ENCODE peak calls at places on chromosomes 2 and 18, in six cellular contexts. One of them, this sample, is unnamed.

GRCh38 chr2:109456776-109457175 is 157.0 kb downstream of the SEPTIN10 start:
- DNase-seq in astrocyte: no peak
- DNase-seq in keratinocyte: no peak
- DNase-seq in CD8-positive, alpha-beta memory T cell: no peak
- DNase-seq in cardiac muscle cell: no peak
- DNase-seq in foreskin keratinocyte: no peak
- DNase-seq in this sample: no peak

GRCh38 chr18:14970027-14970426 is 222.1 kb downstream of the ANKRD30B start:
- DNase-seq in astrocyte: no peak
- DNase-seq in keratinocyte: no peak
- DNase-seq in CD8-positive, alpha-beta memory T cell: no peak
- DNase-seq in cardiac muscle cell: no peak
- DNase-seq in foreskin keratinocyte: no peak
- DNase-seq in this sample: no peak

GRCh38 chr18:34492652-34493051 is 217.4 kb upstream of the DTNA start:
- DNase-seq in astrocyte: no peak
- DNase-seq in keratinocyte: no peak
- DNase-seq in CD8-positive, alpha-beta memory T cell: no peak
- DNase-seq in cardiac muscle cell: no peak
- DNase-seq in foreskin keratinocyte: no peak
- DNase-seq in this sample: no peak

GRCh38 chr2:22904126-22904684 is 480.8 kb upstream of the KLHL29 start:
- DNase-seq in astrocyte: no peak
- DNase-seq in keratinocyte: no peak
- DNase-seq in CD8-positive, alpha-beta memory T cell: no peak
- DNase-seq in cardiac muscle cell: peak; percentile 71
- DNase-seq in foreskin keratinocyte: no peak
- DNase-seq in this sample: no peak

GRCh38 chr2:181183878-181184553 is 203.6 kb downstream of the UBE2E3 start:
- DNase-seq in astrocyte: no peak
- DNase-seq in keratinocyte: no peak
- DNase-seq in CD8-positive, alpha-beta memory T cell: no peak
- DNase-seq in cardiac muscle cell: no peak
- DNase-seq in foreskin keratinocyte: no peak
- DNase-seq in this sample: no peak

GRCh38 chr2:767440-767839 is 90.2 kb upstream of the TMEM18 start:
- DNase-seq in astrocyte: no peak
- DNase-seq in keratinocyte: no peak
- DNase-seq in CD8-positive, alpha-beta memory T cell: no peak
- DNase-seq in cardiac muscle cell: no peak
- DNase-seq in foreskin keratinocyte: no peak
- DNase-seq in this sample: no peak

GRCh38 chr2:104378853-104379374 is 475.0 kb upstream of the POU3F3 start:
- DNase-seq in astrocyte: peak; percentile 57
- DNase-seq in keratinocyte: no peak
- DNase-seq in CD8-positive, alpha-beta memory T cell: no peak
- DNase-seq in cardiac muscle cell: peak; percentile 45
- DNase-seq in foreskin keratinocyte: no peak
- DNase-seq in this sample: peak; percentile 39

GRCh38 chr18:52426041-52426440 is 86.0 kb downstream of the DCC start:
- DNase-seq in astrocyte: no peak
- DNase-seq in keratinocyte: no peak
- DNase-seq in CD8-positive, alpha-beta memory T cell: no peak
- DNase-seq in cardiac muscle cell: no peak
- DNase-seq in foreskin keratinocyte: no peak
- DNase-seq in this sample: no peak

GRCh38 chr2:45012733-45013132 is 3.5 kb upstream of the SIX2 start:
- DNase-seq in astrocyte: no peak
- DNase-seq in keratinocyte: no peak
- DNase-seq in CD8-positive, alpha-beta memory T cell: no peak
- DNase-seq in cardiac muscle cell: no peak
- DNase-seq in foreskin keratinocyte: no peak
- DNase-seq in this sample: no peak

GRCh38 chr2:178882666-178883440 is 75.6 kb upstream of the TTN start:
- DNase-seq in astrocyte: peak; percentile 86
- DNase-seq in keratinocyte: no peak
- DNase-seq in CD8-positive, alpha-beta memory T cell: no peak
- DNase-seq in cardiac muscle cell: no peak
- DNase-seq in foreskin keratinocyte: no peak
- DNase-seq in this sample: no peak
- H3K27ac ChIP-seq in astrocyte: no peak overlapping the region
- H3K27ac ChIP-seq in keratinocyte: no peak overlapping the region
- H3K27ac ChIP-seq in CD8-positive, alpha-beta memory T cell: no peak overlapping the region
- H3K27ac ChIP-seq in cardiac muscle cell: no peak overlapping the region
- H3K27ac ChIP-seq in foreskin keratinocyte: no peak overlapping the region
- H3K27ac ChIP-seq in this sample: no peak overlapping the region

DNA sequence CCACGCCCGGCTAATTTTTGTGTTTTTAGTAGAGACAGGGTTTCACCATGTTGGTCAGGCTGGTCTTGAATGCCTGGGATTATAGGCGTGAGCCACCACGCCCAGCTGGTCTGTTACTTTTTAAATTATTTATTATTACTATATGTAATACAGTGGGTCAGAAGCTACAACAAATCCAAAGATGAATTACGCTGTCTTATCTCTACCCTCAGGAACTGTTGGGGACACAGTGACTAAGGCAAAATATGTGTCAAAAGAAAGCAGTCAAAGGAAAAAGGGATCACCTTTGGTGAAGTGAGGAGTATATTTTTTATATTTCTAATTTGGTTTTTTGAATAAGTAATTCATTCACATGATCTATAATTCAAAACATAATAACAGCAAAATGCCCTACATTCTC is 4.6 kb downstream of the CREB1 start:
- DNase-seq in astrocyte: no peak
- DNase-seq in keratinocyte: no peak
- DNase-seq in CD8-positive, alpha-beta memory T cell: no peak
- DNase-seq in cardiac muscle cell: no peak
- DNase-seq in foreskin keratinocyte: no peak
- DNase-seq in this sample: no peak
- H3K27ac ChIP-seq in astrocyte: no peak overlapping the region
- H3K27ac ChIP-seq in keratinocyte: no peak overlapping the region
- H3K27ac ChIP-seq in CD8-positive, alpha-beta memory T cell: peak overlapping the region; percentile 3
- H3K27ac ChIP-seq in cardiac muscle cell: no peak overlapping the region
- H3K27ac ChIP-seq in foreskin keratinocyte: no peak overlapping the region
- H3K27ac ChIP-seq in this sample: peak overlapping the region; percentile 49

GRCh38 chr2:46984034-46984433 is 68.4 kb upstream of the MCFD2 start:
- DNase-seq in astrocyte: no peak
- DNase-seq in keratinocyte: no peak
- DNase-seq in CD8-positive, alpha-beta memory T cell: no peak
- DNase-seq in cardiac muscle cell: no peak
- DNase-seq in foreskin keratinocyte: no peak
- DNase-seq in this sample: no peak

GRCh38 chr2:46981662-46982351 is 66.2 kb upstream of the MCFD2 start:
- DNase-seq in astrocyte: no peak
- DNase-seq in keratinocyte: no peak
- DNase-seq in CD8-positive, alpha-beta memory T cell: no peak
- DNase-seq in cardiac muscle cell: no peak
- DNase-seq in foreskin keratinocyte: no peak
- DNase-seq in this sample: no peak

GRCh38 chr2:46983065-46983801 is 67.6 kb upstream of the MCFD2 start:
- DNase-seq in astrocyte: peak; percentile 51
- DNase-seq in keratinocyte: no peak
- DNase-seq in CD8-positive, alpha-beta memory T cell: no peak
- DNase-seq in cardiac muscle cell: no peak
- DNase-seq in foreskin keratinocyte: no peak
- DNase-seq in this sample: no peak

GRCh38 chr2:46980786-46981583 is 65.4 kb upstream of the MCFD2 start:
- DNase-seq in astrocyte: no peak
- DNase-seq in keratinocyte: no peak
- DNase-seq in CD8-positive, alpha-beta memory T cell: no peak
- DNase-seq in cardiac muscle cell: no peak
- DNase-seq in foreskin keratinocyte: no peak
- DNase-seq in this sample: no peak

GRCh38 chr2:46982356-46983064 is 66.9 kb upstream of the MCFD2 start:
- DNase-seq in astrocyte: no peak
- DNase-seq in keratinocyte: no peak
- DNase-seq in CD8-positive, alpha-beta memory T cell: no peak
- DNase-seq in cardiac muscle cell: no peak
- DNase-seq in foreskin keratinocyte: no peak
- DNase-seq in this sample: no peak
- H3K27ac ChIP-seq in astrocyte: no peak overlapping the region
- H3K27ac ChIP-seq in keratinocyte: no peak overlapping the region
- H3K27ac ChIP-seq in CD8-positive, alpha-beta memory T cell: peak overlapping the region; percentile 36
- H3K27ac ChIP-seq in cardiac muscle cell: no peak overlapping the region
- H3K27ac ChIP-seq in foreskin keratinocyte: no peak overlapping the region
- H3K27ac ChIP-seq in this sample: no peak overlapping the region

DNA sequence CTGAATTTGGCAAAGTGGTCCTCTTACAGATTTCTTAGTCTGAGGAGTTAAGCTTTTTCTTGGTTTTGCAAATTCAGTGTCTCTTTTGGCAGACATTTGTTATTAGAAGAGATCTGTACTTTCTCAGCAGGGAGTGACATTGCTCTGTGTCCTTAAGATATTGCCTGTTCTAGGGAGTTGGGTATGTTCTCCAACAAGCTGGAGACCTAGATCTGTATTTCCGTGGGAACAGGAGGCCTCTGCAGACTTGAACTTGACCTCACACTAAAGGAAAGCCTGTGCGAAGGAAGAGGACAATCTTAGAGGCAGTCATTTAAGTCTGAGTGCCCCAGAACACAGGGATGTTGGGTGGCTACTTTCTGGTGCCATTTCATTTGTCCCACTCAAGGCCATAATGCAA is 107.0 kb upstream of the ATP8B1 start:
- DNase-seq in astrocyte: no peak
- DNase-seq in keratinocyte: no peak
- DNase-seq in CD8-positive, alpha-beta memory T cell: no peak
- DNase-seq in cardiac muscle cell: no peak
- DNase-seq in foreskin keratinocyte: no peak
- DNase-seq in this sample: no peak
- H3K27ac ChIP-seq in astrocyte: no peak overlapping the region
- H3K27ac ChIP-seq in keratinocyte: no peak overlapping the region
- H3K27ac ChIP-seq in CD8-positive, alpha-beta memory T cell: no peak overlapping the region
- H3K27ac ChIP-seq in cardiac muscle cell: no peak overlapping the region
- H3K27ac ChIP-seq in foreskin keratinocyte: peak overlapping the region; percentile 65
- H3K27ac ChIP-seq in this sample: no peak overlapping the region

DNA sequence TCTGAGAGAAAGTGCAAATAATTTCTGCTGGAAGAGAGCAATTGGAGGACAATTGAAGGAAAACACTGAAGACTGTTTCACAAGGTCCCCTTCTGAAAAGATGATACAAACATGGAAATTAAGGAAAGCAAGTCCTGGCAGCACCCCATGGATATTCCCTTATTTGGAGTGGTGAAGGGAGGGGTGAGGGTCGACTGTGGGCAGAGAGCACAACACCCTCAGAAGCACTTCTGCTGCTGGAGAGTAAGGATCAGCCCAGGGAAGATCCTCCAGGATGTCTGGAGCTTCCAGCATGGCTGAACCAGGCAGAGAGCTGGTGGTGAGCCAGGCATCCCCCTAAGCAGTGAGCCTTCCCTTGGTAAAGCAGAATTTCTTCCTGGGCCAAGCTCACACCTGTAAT is 54.7 kb downstream of the LINC00305 start:
- DNase-seq in astrocyte: no peak
- DNase-seq in keratinocyte: no peak
- DNase-seq in CD8-positive, alpha-beta memory T cell: no peak
- DNase-seq in cardiac muscle cell: no peak
- DNase-seq in foreskin keratinocyte: no peak
- DNase-seq in this sample: no peak
- H3K27ac ChIP-seq in astrocyte: no peak overlapping the region
- H3K27ac ChIP-seq in keratinocyte: no peak overlapping the region
- H3K27ac ChIP-seq in CD8-positive, alpha-beta memory T cell: no peak overlapping the region
- H3K27ac ChIP-seq in cardiac muscle cell: no peak overlapping the region
- H3K27ac ChIP-seq in foreskin keratinocyte: no peak overlapping the region
- H3K27ac ChIP-seq in this sample: no peak overlapping the region

GRCh38 chr2:88656690-88657089 is 29.4 kb upstream of the EIF2AK3 start:
- DNase-seq in astrocyte: peak; percentile 56
- DNase-seq in keratinocyte: no peak
- DNase-seq in CD8-positive, alpha-beta memory T cell: no peak
- DNase-seq in cardiac muscle cell: no peak
- DNase-seq in foreskin keratinocyte: no peak
- DNase-seq in this sample: no peak
- H3K27ac ChIP-seq in astrocyte: peak overlapping the region; percentile 70
- H3K27ac ChIP-seq in keratinocyte: no peak overlapping the region
- H3K27ac ChIP-seq in CD8-positive, alpha-beta memory T cell: no peak overlapping the region
- H3K27ac ChIP-seq in cardiac muscle cell: no peak overlapping the region
- H3K27ac ChIP-seq in foreskin keratinocyte: no peak overlapping the region
- H3K27ac ChIP-seq in this sample: no peak overlapping the region

This sample was measured in CD4-positive, alpha-beta memory T cell.